ENCODE peak calls at places on chromosomes 4 and X, in eight cellular contexts. T, G, M, A, H, B, Y and F are unnamed samples.

GRCh38 chr4:87375719-87376291 is 15.2 kb downstream of the HSD17B11 start:
- DNase-seq in G (no peak), B (no peak), Y (no peak), M (no peak), T (peak), A (no peak), H (peak), F (peak)

GRCh38 chr4:105548483-105548882 is 3.9 kb upstream of the ARHGEF38 start:
- DNase-seq in M (no peak), A (no peak), T (no peak), H (no peak), Y (no peak), B (no peak), G (no peak), F (no peak)

GRCh38 chrX:68942797-68943196 is 114.0 kb downstream of the EFNB1 start:
- DNase-seq in Y (no peak), A (no peak), H (no peak), B (no peak), M (no peak), G (no peak), T (peak), F (no peak)

GRCh38 chr4:25882226-25882625 is 19.4 kb upstream of the SEL1L3 start:
- DNase-seq in T (no peak), H (no peak), Y (no peak), A (no peak), G (no peak), B (no peak), M (no peak), F (no peak)

GRCh38 chr4:61446957-61447356 is 246.8 kb downstream of the ADGRL3 start:
- DNase-seq in M (no peak), A (no peak), Y (no peak), T (no peak), H (no peak), B (no peak), G (no peak), F (no peak)

GRCh38 chr4:677431-678293 is 3.3 kb downstream of the MYL5 start:
- DNase-seq in A (no peak), Y (peak), M (no peak), G (no peak), T (no peak), H (no peak), B (no peak), F (no peak)

GRCh38 chrX:3548743-3549441 is 164.6 kb downstream of the PRKX start:
- DNase-seq in H (peak), G (no peak), T (peak), Y (no peak), M (no peak), A (no peak), B (no peak), F (peak)

GRCh38 chr4:8140915-8141314 is 17.7 kb downstream of the ABLIM2 start:
- DNase-seq in G (no peak), H (no peak), M (no peak), T (no peak), B (no peak), Y (peak), A (no peak), F (peak)

GRCh38 chrX:73785493-73785892 is 222.5 kb downstream of the CHIC1 start:
- DNase-seq in G (no peak), Y (no peak), T (no peak), M (no peak), H (no peak), A (no peak), B (no peak), F (no peak)

GRCh38 chrX:63754141-63754859 is 30.7 kb downstream of the ARHGEF9 start:
- DNase-seq in G (no peak), Y (peak), H (no peak), M (no peak), A (no peak), B (no peak), T (no peak), F (no peak)

GRCh38 chr4:182495111-182495510 is 251.9 kb downstream of the TENM3 start:
- DNase-seq in T (no peak), A (no peak), M (no peak), Y (no peak), G (no peak), B (no peak), H (no peak), F (no peak)

GRCh38 chr4:155796031-155796430 is 37.2 kb downstream of the GUCY1B1 start:
- DNase-seq in M (no peak), T (no peak), Y (no peak), A (no peak), B (no peak), H (no peak), G (no peak), F (no peak)

GRCh38 chr4:155800685-155801343 is 42.0 kb downstream of the GUCY1B1 start:
- DNase-seq in H (no peak), G (no peak), B (no peak), Y (no peak), M (no peak), T (no peak), A (no peak), F (no peak)

GRCh38 chr4:155802573-155802972 is 43.8 kb downstream of the GUCY1B1 start:
- DNase-seq in H (no peak), B (no peak), A (no peak), M (no peak), G (no peak), Y (no peak), T (no peak), F (no peak)

GRCh38 chr4:155799106-155799793 is 40.4 kb downstream of the GUCY1B1 start:
- DNase-seq in M (no peak), A (no peak), T (no peak), H (no peak), G (no peak), B (no peak), Y (no peak), F (no peak)

DNA sequence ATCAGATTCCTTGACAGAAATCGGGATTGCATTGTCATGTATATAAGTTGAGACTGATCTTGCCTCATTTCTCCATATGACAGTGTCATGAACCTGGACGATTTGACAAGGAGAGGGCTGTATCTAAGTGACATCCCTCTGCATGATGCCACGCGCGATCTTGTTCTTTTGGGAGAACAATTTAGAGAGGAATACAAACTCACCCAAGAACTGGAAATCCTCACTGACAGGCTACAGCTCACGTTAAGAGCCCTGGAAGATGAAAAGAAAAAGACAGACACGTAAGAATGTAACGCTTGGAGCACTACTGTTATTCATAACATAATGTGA is 40.9 kb downstream of the GUCY1B1 start:
- DNase-seq in M (no peak), H (no peak), G (no peak), B (no peak), Y (no peak), T (no peak), A (no peak), F (no peak)
- H3K27ac ChIP-seq in M (no peak), H (no peak), G (peak), B (no peak), Y (no peak), T (no peak), A (no peak), F (no peak)

GRCh38 chrX:44978976-44979375 is 106.0 kb downstream of the KDM6A start:
- DNase-seq in H (no peak), T (no peak), A (no peak), Y (no peak), G (no peak), B (no peak), M (no peak), F (no peak)

GRCh38 chrX:44980883-44981282 is 107.9 kb downstream of the KDM6A start:
- DNase-seq in M (no peak), B (no peak), Y (no peak), T (no peak), H (no peak), G (no peak), A (no peak), F (no peak)

GRCh38 chrX:44974462-44974861 is 101.5 kb downstream of the KDM6A start:
- DNase-seq in B (no peak), M (no peak), Y (no peak), T (no peak), A (no peak), G (no peak), H (no peak), F (no peak)

GRCh38 chrX:44975666-44976263 is 102.8 kb downstream of the KDM6A start:
- DNase-seq in G (no peak), M (no peak), A (no peak), T (no peak), H (no peak), B (no peak), Y (no peak), F (no peak)

DNA sequence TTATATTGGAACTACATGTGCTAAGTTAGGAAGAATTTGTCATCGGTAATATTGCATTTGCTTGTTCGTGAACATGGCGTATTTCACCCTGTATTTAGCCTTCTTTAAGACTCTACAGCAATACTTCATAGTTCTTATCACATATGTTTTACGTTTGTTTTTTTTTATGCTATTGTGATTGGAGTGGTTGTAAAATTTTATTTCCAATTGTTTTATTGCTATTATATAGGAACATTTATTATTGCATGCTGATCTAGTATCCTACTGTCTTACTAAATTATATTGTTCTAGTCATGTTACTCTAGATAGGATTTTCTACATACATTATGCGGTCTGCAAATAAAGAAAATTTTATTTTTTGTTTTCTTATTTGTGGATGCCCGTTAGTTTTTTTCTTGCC is 107.4 kb downstream of the KDM6A start:
- DNase-seq in B (no peak), Y (no peak), T (no peak), M (no peak), A (no peak), H (no peak), G (no peak), F (no peak)
- H3K4me3 ChIP-seq in B (no peak), Y (no peak), T (no peak), M (no peak), A (no peak), H (no peak), G (no peak), F (no peak)

GRCh38 chr4:39970559-39971270 is 7.0 kb downstream of the PDS5A start:
- DNase-seq in H (no peak), M (peak), B (no peak), G (peak), T (no peak), A (no peak), Y (peak), F (no peak)
- H3K27ac ChIP-seq in H (no peak), M (peak), B (peak), G (no peak), T (peak), A (peak), Y (peak), F (no peak)

DNA sequence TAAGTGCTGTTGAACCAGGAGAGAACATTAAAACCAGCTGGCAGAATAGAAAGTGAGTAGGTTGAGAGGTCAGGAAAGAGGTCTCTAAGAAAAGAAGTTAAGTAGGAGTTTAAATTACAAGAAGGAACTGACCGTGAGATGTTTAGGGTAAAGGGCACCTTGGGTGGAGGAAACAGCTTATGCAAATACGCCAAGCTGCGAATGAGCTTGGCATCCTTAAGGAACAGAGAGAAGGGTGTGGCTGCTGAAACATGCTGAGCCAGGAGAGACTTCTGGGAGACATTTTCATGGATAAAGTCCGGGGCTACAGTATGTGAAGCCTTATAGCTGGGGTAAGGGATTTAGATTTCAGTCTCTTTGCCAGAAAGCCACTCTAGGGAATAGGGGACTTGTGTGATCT is 249.1 kb downstream of the KCNIP4 start:
- DNase-seq in H (no peak), T (no peak), B (no peak), Y (no peak), M (no peak), G (no peak), A (no peak), F (no peak)
- H3K4me3 ChIP-seq in H (no peak), T (no peak), B (no peak), Y (no peak), M (no peak), G (no peak), A (no peak), F (no peak)

DNA sequence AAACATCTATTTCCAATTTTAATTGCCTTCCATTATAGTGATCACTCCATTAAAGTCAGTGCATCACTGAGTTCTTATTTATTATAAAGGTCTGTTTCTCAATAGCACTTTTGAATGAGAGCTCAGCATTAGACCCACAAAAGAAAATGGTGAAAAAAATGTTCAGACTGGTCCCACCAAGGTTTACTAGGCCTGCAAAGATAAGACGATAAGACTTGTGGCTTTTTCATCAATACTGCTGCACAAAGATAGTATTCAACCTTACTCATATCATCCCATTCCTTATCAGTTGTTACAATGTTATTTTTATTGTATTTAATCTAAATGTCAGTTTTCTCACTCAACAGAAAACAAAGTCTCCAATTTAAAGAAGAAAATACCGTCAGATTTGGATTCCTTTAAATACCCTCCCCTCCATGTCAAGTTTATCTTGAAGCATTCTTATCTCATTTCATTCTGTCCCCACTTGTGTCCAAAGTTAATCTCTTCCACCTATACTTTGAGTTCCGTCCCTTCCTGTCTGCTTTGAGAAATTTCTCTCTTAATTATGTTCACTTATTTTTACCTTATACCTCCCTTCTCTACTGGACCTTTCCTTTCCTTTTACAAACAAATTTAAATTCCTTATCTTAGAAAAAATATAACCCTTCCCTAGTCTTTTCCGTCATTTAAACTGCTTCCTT is 140.0 kb downstream of the GASK1B start:
- DNase-seq in Y (no peak), A (no peak), M (no peak), G (no peak), B (no peak), T (no peak), H (no peak), F (no peak)
- H3K27ac ChIP-seq in Y (no peak), A (peak), M (no peak), G (no peak), B (peak), T (no peak), H (peak), F (peak)

GRCh38 chr4:128284317-128284716 is 3.3 kb downstream of the PGRMC2 start:
- DNase-seq in A (no peak), M (no peak), T (no peak), Y (no peak), H (no peak), G (no peak), B (no peak), F (no peak)
- H3K4me3 ChIP-seq in A (no peak), M (no peak), T (no peak), Y (no peak), H (no peak), G (no peak), B (no peak), F (no peak)

GRCh38 chr4:143099693-143100092 is 85.0 kb upstream of the USP38 start:
- DNase-seq in A (no peak), M (no peak), Y (no peak), H (no peak), T (no peak), G (no peak), B (no peak), F (no peak)

GRCh38 chr4:143089847-143090246 is 94.9 kb upstream of the USP38 start:
- DNase-seq in A (no peak), B (no peak), T (no peak), H (no peak), Y (no peak), M (no peak), G (no peak), F (no peak)

GRCh38 chr4:143097751-143098150 is 87.0 kb upstream of the USP38 start:
- DNase-seq in Y (no peak), M (no peak), G (no peak), B (no peak), A (no peak), H (no peak), T (no peak), F (no peak)

GRCh38 chr4:143091862-143092261 is 92.9 kb upstream of the USP38 start:
- DNase-seq in Y (no peak), T (no peak), B (no peak), A (no peak), M (no peak), H (no peak), G (no peak), F (no peak)

GRCh38 chr4:143095447-143095846 is 89.3 kb upstream of the USP38 start:
- DNase-seq in H (no peak), A (no peak), G (no peak), B (no peak), T (no peak), Y (no peak), M (no peak), F (no peak)
- H3K27ac ChIP-seq in H (no peak), A (no peak), G (no peak), B (no peak), T (no peak), Y (no peak), M (no peak), F (no peak)

DNA sequence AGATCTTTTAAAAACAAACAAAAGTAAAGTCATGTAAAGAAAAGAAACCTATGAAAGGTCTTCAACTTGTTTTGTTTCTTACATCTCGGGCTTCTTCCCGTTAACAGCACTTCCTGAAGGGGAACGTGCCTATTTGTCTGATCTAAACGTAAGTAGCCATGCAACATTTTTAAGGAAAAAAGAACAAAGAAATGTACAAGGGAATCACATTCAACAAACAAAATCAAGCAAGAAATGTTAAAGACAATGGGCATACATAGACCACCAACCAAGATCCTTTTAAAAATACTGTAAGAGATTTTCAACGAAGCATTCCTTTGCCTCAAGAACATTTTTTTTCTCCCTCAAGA is 111.9 kb upstream of the TTC29 start:
- DNase-seq in B (no peak), G (no peak), T (no peak), M (peak), A (no peak), H (no peak), Y (no peak), F (no peak)
- H3K4me3 ChIP-seq in B (peak), G (peak), T (no peak), M (peak), A (peak), H (peak), Y (peak), F (no peak)

GRCh38 chrX:40154229-40154852 is 56.6 kb upstream of the BCOR start:
- DNase-seq in A (no peak), G (no peak), M (no peak), Y (no peak), T (peak), B (no peak), H (no peak), F (peak)
- H3K27ac ChIP-seq in A (peak), G (no peak), M (peak), Y (peak), T (peak), B (peak), H (peak), F (peak)